ENCODE peak calls at places on chromosomes 3 and 15, in five cellular contexts. R is aorta, S is stromal cell of bone marrow, K is islet precursor cell, V is amniotic epithelial cell. O is an unnamed sample.

GRCh38 chr3:11206316-11206715 is 52.0 kb downstream of the HRH1 start:
- DNase-seq in R (no peak), S (no peak), K (no peak), V (no peak), O (peak)

GRCh38 chr3:194960446-194961032 is 274.9 kb downstream of the FAM43A start:
- DNase-seq in R (no peak), S (no peak), K (peak), V (no peak), O (no peak)

GRCh38 chr3:67329358-67329757 is 325.1 kb downstream of the SUCLG2 start:
- DNase-seq in R (no peak), S (no peak), K (peak), V (peak), O (no peak)

GRCh38 chr15:60419752-60420151 is 22.0 kb upstream of the ANXA2 start:
- DNase-seq in R (no peak), S (no peak), K (no peak), V (no peak), O (no peak)

GRCh38 chr3:46334911-46335478 is 18.9 kb upstream of the CCR2 start:
- DNase-seq in R (no peak), S (peak), K (peak), V (peak), O (no peak)

GRCh38 chr15:90694987-90695386 is 22.2 kb upstream of the BLM start:
- DNase-seq in R (no peak), S (no peak), K (no peak), V (no peak), O (no peak)

GRCh38 chr3:122799322-122799721 is 4.5 kb downstream of the SLC49A4 start:
- DNase-seq in R (no peak), S (no peak), K (peak), V (no peak), O (no peak)

GRCh38 chr15:80711886-80712285 is 16.8 kb downstream of the ABHD17C start:
- DNase-seq in R (no peak), S (no peak), K (no peak), V (no peak), O (no peak)

GRCh38 chr15:85312486-85312885 is 67.9 kb upstream of the AKAP13 start:
- DNase-seq in R (no peak), S (no peak), K (no peak), V (peak), O (no peak)

GRCh38 chr3:142705256-142705655 is 18.6 kb upstream of the TRPC1 start:
- DNase-seq in R (no peak), S (peak), K (no peak), V (no peak), O (no peak)

GRCh38 chr3:24513463-24513862 is 18.8 kb upstream of the THRB start:
- DNase-seq in R (no peak), S (no peak), K (no peak), V (no peak), O (no peak)

GRCh38 chr3:101791778-101792177 is 12.8 kb downstream of the NXPE3 start:
- DNase-seq in R (no peak), S (no peak), K (no peak), V (no peak), O (no peak)

GRCh38 chr3:193372783-193373182 is 5.8 kb downstream of the ATP13A5 start:
- DNase-seq in R (no peak), S (no peak), K (no peak), V (no peak), O (no peak)

GRCh38 chr3:67601385-67601784 is 53.0 kb downstream of the SUCLG2 start:
- DNase-seq in R (no peak), S (peak), K (no peak), V (no peak), O (no peak)

GRCh38 chr3:194313642-194314430 is 37.3 kb downstream of the CPN2 start:
- DNase-seq in R (peak), S (no peak), K (peak), V (no peak), O (peak)

GRCh38 chr15:70486451-70487379 is 276.6 kb downstream of the UACA start:
- DNase-seq in R (peak), S (peak), K (no peak), V (peak), O (no peak)

GRCh38 chr15:34360298-34360697 is 6.7 kb downstream of the LPCAT4 start:
- DNase-seq in R (no peak), S (no peak), K (peak), V (no peak), O (no peak)

GRCh38 chr3:86056962-86057361 is 934.0 kb downstream of the VGLL3 start:
- DNase-seq in R (no peak), S (no peak), K (no peak), V (no peak), O (no peak)